ENCODE peak calls at places on chromosomes 16 and 17, in five cellular contexts. E is heart right ventricle; T is SJCRH30; X is tibial nerve; I is CD8-positive, alpha-beta T cell. J is an unnamed sample.
A peak's percentile ranks its signal among the peaks of the same experiment; 100 is the strongest.

GRCh38 chr17:22694362-22695227 is 1002.3 kb downstream of the KCNJ18 start:
- DNase-seq in E (no peak), T (peak; percentile 27), X (no peak), I (no peak), J (no peak)

GRCh38 chr16:72972878-72973571 is 74.9 kb downstream of the ZFHX3 start:
- DNase-seq in E (no peak), T (no peak), X (no peak), I (no peak), J (no peak)

GRCh38 chr17:78988152-78988551 is 8.4 kb upstream of the LGALS3BP start:
- DNase-seq in E (no peak), T (no peak), X (no peak), I (no peak), J (no peak)

GRCh38 chr17:73910216-73910615 is 266.0 kb upstream of the SDK2 start:
- DNase-seq in E (no peak), T (no peak), X (no peak), I (no peak), J (no peak)

GRCh38 chr16:16021988-16022682 is 72.7 kb downstream of the ABCC1 start:
- DNase-seq in E (peak; percentile 96), T (peak; percentile 94), X (peak; percentile 94), I (no peak), J (no peak)

GRCh38 chr16:4087099-4087885 is 28.9 kb downstream of the ADCY9 start:
- DNase-seq in E (no peak), T (no peak), X (no peak), I (no peak), J (no peak)

GRCh38 chr16:4891886-4892216 is 44.6 kb downstream of the UBN1 start:
- DNase-seq in E (no peak), T (peak; percentile 55), X (no peak), I (no peak), J (no peak)

GRCh38 chr16:58842156-58842555 is 108.0 kb upstream of the GOT2 start:
- DNase-seq in E (no peak), T (no peak), X (no peak), I (no peak), J (no peak)

GRCh38 chr17:78448356-78448993 is 70.0 kb downstream of the PGS1 start:
- DNase-seq in E (no peak), T (peak; percentile 57), X (no peak), I (no peak), J (no peak)

GRCh38 chr16:20613471-20613887 is 37.3 kb upstream of the ACSM2B start:
- DNase-seq in E (no peak), T (no peak), X (no peak), I (no peak), J (no peak)

GRCh38 chr16:55236655-55237054 is 87.3 kb upstream of the IRX6 start:
- DNase-seq in E (no peak), T (no peak), X (no peak), I (no peak), J (no peak)

GRCh38 chr16:87560428-87561199 is 41.7 kb upstream of the JPH3 start:
- DNase-seq in E (peak; percentile 19), T (peak; percentile 24), X (no peak), I (no peak), J (no peak)

GRCh38 chr17:40005527-40005926 is 9.7 kb upstream of the CSF3 start:
- DNase-seq in E (no peak), T (no peak), X (no peak), I (no peak), J (no peak)
- H3K27ac ChIP-seq in E (no peak overlapping the region), T (no peak overlapping the region), X (no peak overlapping the region), I (no peak overlapping the region), J (no peak overlapping the region)

GRCh38 chr16:296276-296675 is 13.3 kb downstream of the PDIA2 start:
- DNase-seq in E (no peak), T (no peak), X (no peak), I (no peak), J (no peak)
- H3K27ac ChIP-seq in E (no peak overlapping the region), T (no peak overlapping the region), X (no peak overlapping the region), I (no peak overlapping the region), J (no peak overlapping the region)

DNA sequence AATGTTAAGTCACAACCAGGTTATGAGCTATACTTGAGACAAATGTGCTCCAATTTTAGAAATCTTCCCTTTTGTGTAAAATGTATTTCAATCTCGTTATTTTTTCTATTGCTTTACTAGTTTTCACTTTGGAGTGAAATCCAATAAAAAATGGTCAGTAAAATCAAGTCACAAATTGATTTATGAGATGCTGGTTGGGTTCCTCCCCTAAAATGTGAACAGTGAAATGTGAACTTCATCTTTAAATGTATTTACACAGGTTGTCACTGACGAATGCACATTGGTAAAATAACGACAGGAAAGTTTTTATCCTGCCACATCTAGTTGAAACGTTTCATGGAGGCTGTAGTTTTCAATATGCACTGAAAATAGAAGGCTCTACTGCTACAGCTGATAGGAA is 55.5 kb downstream of the COX10 start:
- DNase-seq in E (no peak), T (no peak), X (no peak), I (no peak), J (no peak)
- H3K27ac ChIP-seq in E (no peak overlapping the region), T (no peak overlapping the region), X (no peak overlapping the region), I (no peak overlapping the region), J (no peak overlapping the region)

DNA sequence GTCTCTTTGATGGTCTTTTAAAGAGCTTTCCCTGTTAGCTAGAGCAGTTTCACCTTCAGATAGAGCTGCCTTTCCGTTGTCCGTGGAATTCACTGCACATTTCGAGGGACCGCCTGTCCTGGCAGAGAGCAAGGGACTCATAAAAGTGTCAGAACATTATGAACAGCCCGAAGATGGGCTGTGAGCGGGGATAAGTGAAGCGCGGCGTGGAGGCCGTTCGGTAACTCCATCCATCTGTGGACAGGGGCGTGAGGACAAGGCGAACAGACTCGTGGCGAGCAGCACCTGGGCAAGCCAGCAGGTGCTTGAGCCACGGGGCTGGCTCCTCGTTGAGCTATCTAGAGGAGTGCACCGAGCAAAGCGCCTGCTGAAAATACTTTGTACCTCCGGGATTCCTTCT is 371.2 kb downstream of the MAF start:
- DNase-seq in E (no peak), T (no peak), X (no peak), I (no peak), J (no peak)
- H3K27ac ChIP-seq in E (no peak overlapping the region), T (no peak overlapping the region), X (no peak overlapping the region), I (no peak overlapping the region), J (no peak overlapping the region)

GRCh38 chr16:90020260-90020837 is 1.1 kb upstream of the DBNDD1 start:
- DNase-seq in E (no peak), T (peak; percentile 39), X (no peak), I (no peak), J (no peak)
- H3K27ac ChIP-seq in E (no peak overlapping the region), T (peak overlapping the region; percentile 82), X (peak overlapping the region; percentile 73), I (no peak overlapping the region), J (peak overlapping the region; percentile 52)

GRCh38 chr17:66135896-66136295 is 56.0 kb downstream of the CEP112 start:
- DNase-seq in E (no peak), T (no peak), X (no peak), I (no peak), J (no peak)

GRCh38 chr17:66142428-66142827 is 49.5 kb downstream of the CEP112 start:
- DNase-seq in E (no peak), T (no peak), X (no peak), I (no peak), J (no peak)

GRCh38 chr17:66135219-66135618 is 56.7 kb downstream of the CEP112 start:
- DNase-seq in E (no peak), T (no peak), X (no peak), I (no peak), J (no peak)

GRCh38 chr17:66143657-66144282 is 48.2 kb downstream of the CEP112 start:
- DNase-seq in E (no peak), T (no peak), X (no peak), I (no peak), J (no peak)

GRCh38 chr17:66138120-66138519 is 53.8 kb downstream of the CEP112 start:
- DNase-seq in E (no peak), T (no peak), X (no peak), I (no peak), J (no peak)
- H3K27ac ChIP-seq in E (no peak overlapping the region), T (no peak overlapping the region), X (no peak overlapping the region), I (no peak overlapping the region), J (no peak overlapping the region)

GRCh38 chr17:32912218-32912897 is 15.6 kb upstream of the TMEM98 start:
- DNase-seq in E (peak; percentile 51), T (peak; percentile 52), X (peak; percentile 44), I (no peak), J (peak; percentile 40)
- H3K27ac ChIP-seq in E (no peak overlapping the region), T (no peak overlapping the region), X (peak overlapping the region; percentile 50), I (no peak overlapping the region), J (no peak overlapping the region)

GRCh38 chr17:47278561-47278960 is 24.9 kb downstream of the ITGB3 start:
- DNase-seq in E (no peak), T (peak; percentile 33), X (no peak), I (no peak), J (no peak)

GRCh38 chr17:47279062-47279801 is 25.6 kb downstream of the ITGB3 start:
- DNase-seq in E (peak; percentile 82), T (peak; percentile 84), X (peak; percentile 67), I (no peak), J (no peak)

GRCh38 chr17:47276868-47277267 is 23.2 kb downstream of the ITGB3 start:
- DNase-seq in E (peak; percentile 88), T (no peak), X (peak; percentile 69), I (no peak), J (no peak)

GRCh38 chr17:47276444-47276843 is 22.8 kb downstream of the ITGB3 start:
- DNase-seq in E (no peak), T (no peak), X (no peak), I (no peak), J (no peak)

GRCh38 chr17:47277921-47278320 is 24.3 kb downstream of the ITGB3 start:
- DNase-seq in E (no peak), T (no peak), X (no peak), I (no peak), J (no peak)
- H3K27ac ChIP-seq in E (peak overlapping the region; percentile 87), T (no peak overlapping the region), X (peak overlapping the region; percentile 89), I (no peak overlapping the region), J (no peak overlapping the region)